ENCODE peak calls at places on chromosomes 12 and 14, in five cellular contexts. N, I, Y, S and X are unnamed samples. For H3K4me1, the result is how much of the 10 kb centered on the place peaks cover.

GRCh38 chr12:51393676-51394545 is 2.7 kb upstream of the GALNT6 start:
- DNase-seq in N (no peak), I (no peak), Y (no peak), S (no peak), X (no peak)

GRCh38 chr12:124722871-124723270 is 140.8 kb downstream of the SCARB1 start:
- DNase-seq in N (no peak), I (no peak), Y (no peak), S (no peak), X (no peak)

GRCh38 chr12:10236720-10237119 is 24.0 kb downstream of the GABARAPL1 start:
- DNase-seq in N (no peak), I (no peak), Y (no peak), S (no peak), X (no peak)

GRCh38 chr12:48036818-48037217 is 32.5 kb upstream of the COL2A1 start:
- DNase-seq in N (no peak), I (no peak), Y (no peak), S (no peak), X (no peak)

GRCh38 chr12:120399531-120399930 is 30.6 kb upstream of the MSI1 start:
- DNase-seq in N (no peak), I (no peak), Y (no peak), S (no peak), X (no peak)

GRCh38 chr14:20177433-20177974 is 13.2 kb upstream of the OR11G2 start:
- DNase-seq in N (no peak), I (no peak), Y (no peak), S (no peak), X (no peak)

GRCh38 chr14:30223385-30223785 is 295.7 kb upstream of the PRKD1 start:
- DNase-seq in N (peak), I (peak), Y (no peak), S (peak), X (peak)

GRCh38 chr14:50397461-50398196 is 948 bp upstream of the CDKL1 start:
- DNase-seq in N (no peak), I (no peak), Y (no peak), S (peak), X (no peak)

GRCh38 chr12:48002773-48003218 is 1.5 kb downstream of the COL2A1 start:
- DNase-seq in N (no peak), I (no peak), Y (peak), S (no peak), X (no peak)

GRCh38 chr12:14399871-14400270 is 34.4 kb downstream of the ATF7IP start:
- DNase-seq in N (no peak), I (no peak), Y (no peak), S (no peak), X (no peak)

GRCh38 chr12:118544569-118544968 is 168.2 kb downstream of the SUDS3 start:
- DNase-seq in N (no peak), I (no peak), Y (no peak), S (no peak), X (no peak)

GRCh38 chr14:53273671-53274072 is 120.5 kb upstream of the DDHD1 start:
- DNase-seq in N (no peak), I (peak), Y (no peak), S (peak), X (no peak)

GRCh38 chr12:80352476-80352875 is 91.6 kb upstream of the PTPRQ start:
- DNase-seq in N (no peak), I (no peak), Y (no peak), S (no peak), X (no peak)

GRCh38 chr12:124626841-124627502 is 59.6 kb upstream of the NCOR2 start:
- DNase-seq in N (no peak), I (peak), Y (no peak), S (peak), X (no peak)

GRCh38 chr12:104702565-104703139 is 245.9 kb downstream of the CHST11 start:
- DNase-seq in N (peak), I (peak), Y (no peak), S (peak), X (peak)

GRCh38 chr14:23321572-23322547 is 603 bp downstream of the PABPN1 start:
- DNase-seq in N (no peak), I (peak), Y (peak), S (peak), X (no peak)

GRCh38 chr14:100581228-100582145 is 5.7 kb downstream of the BEGAIN start:
- DNase-seq in N (no peak), I (peak), Y (no peak), S (no peak), X (no peak)

GRCh38 chr14:101362529-101363260 is 198.6 kb upstream of the DIO3 start:
- DNase-seq in N (no peak), I (no peak), Y (no peak), S (no peak), X (no peak)

GRCh38 chr14:23078692-23079116 is 16.2 kb downstream of the ACIN1 start:
- DNase-seq in N (no peak), I (no peak), Y (no peak), S (peak), X (peak)

GRCh38 chr12:57111046-57111698 is at the start of gene STAT6:
- DNase-seq in N (peak), I (peak), Y (peak), S (peak), X (no peak)

GRCh38 chr14:32939254-32940065 is 781 bp downstream of the NPAS3 start:
- DNase-seq in N (peak), I (peak), Y (peak), S (peak), X (no peak)

GRCh38 chr12:116508145-116509121 is 50.7 kb upstream of the MAP1LC3B2 start:
- DNase-seq in N (no peak), I (peak), Y (peak), S (peak), X (no peak)

GRCh38 chr14:23550131-23550826 is 1.3 kb downstream of the ZFHX2 start:
- DNase-seq in N (no peak), I (no peak), Y (no peak), S (no peak), X (no peak)

GRCh38 chr12:21849878-21850277 is 75.4 kb upstream of the KCNJ8 start:
- DNase-seq in N (no peak), I (no peak), Y (peak), S (no peak), X (no peak)

GRCh38 chr12:90510948-90511347 is 444.0 kb downstream of the CCER1 start:
- DNase-seq in N (no peak), I (no peak), Y (no peak), S (no peak), X (no peak)

GRCh38 chr14:103318750-103319419 is 15.2 kb upstream of the EIF5 start:
- DNase-seq in N (no peak), I (no peak), Y (no peak), S (no peak), X (no peak)

GRCh38 chr12:34289431-34290190 is 267.3 kb downstream of the ALG10 start:
- DNase-seq in N (no peak), I (peak), Y (no peak), S (no peak), X (no peak)

GRCh38 chr12:108423486-108423885 is 84.4 kb upstream of the CMKLR1 start:
- DNase-seq in N (no peak), I (no peak), Y (no peak), S (no peak), X (no peak)

GRCh38 chr12:38850463-38850862 is 54.9 kb downstream of the CPNE8 start:
- DNase-seq in N (no peak), I (no peak), Y (no peak), S (no peak), X (no peak)

GRCh38 chr14:45787167-45787566 is 534.2 kb upstream of the MIS18BP1 start:
- DNase-seq in N (no peak), I (no peak), Y (no peak), S (no peak), X (no peak)

GRCh38 chr12:95216704-95217376 is 427 bp downstream of the FGD6 start:
- DNase-seq in N (no peak), I (no peak), Y (no peak), S (no peak), X (no peak)

GRCh38 chr12:77167801-77168200 is 102.4 kb upstream of the E2F7 start:
- DNase-seq in N (no peak), I (no peak), Y (no peak), S (no peak), X (no peak)

GRCh38 chr12:56086096-56086495 is 6.1 kb downstream of the ERBB3 start:
- DNase-seq in N (peak), I (no peak), Y (no peak), S (no peak), X (no peak)

DNA sequence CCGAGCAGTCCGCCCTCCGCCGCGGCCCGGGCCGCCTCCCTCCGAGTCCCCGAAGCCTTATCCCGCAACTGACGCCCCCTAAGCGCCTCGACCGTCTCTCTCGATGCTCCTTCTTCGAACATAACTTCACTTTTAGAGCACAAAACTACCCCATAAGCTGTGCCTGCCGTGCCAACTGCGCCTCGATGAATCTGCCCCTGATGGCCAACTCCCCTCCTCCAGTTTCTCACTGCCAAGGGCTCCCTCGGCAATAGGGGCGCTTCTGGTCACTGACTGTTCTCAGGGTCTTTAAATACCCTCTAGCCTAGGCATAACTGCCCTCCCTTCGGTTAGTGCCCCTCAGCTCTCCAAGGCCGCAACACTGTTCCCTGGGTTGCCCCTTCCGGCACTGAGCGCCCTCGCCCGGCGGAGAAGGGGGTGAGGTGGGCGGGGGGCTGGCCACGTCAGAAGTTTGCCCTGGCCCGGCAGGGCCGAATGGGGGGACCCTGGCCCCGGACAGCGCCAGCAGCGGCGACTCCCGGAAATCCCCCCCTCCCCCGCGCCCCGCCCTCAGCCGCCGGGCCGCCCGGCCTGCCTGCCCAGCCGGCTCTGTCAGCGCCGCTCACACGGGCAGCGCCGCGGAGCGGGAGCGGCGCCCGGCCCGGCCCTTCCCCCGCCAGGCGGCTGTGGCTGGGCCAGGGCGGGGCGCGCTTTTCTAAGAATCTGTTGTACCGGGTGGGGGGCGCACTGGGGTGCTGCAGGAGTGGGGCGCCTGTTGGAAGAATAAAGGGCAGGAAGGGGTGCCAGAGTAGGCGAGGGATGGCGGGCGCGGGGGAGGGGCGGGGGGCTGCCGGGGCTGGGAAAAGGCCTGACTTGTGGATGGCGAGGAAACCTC is 10.6 kb downstream of the RARG start:
- DNase-seq in N (peak), I (peak), Y (peak), S (peak), X (no peak)
- H3K4me1 ChIP-seq in N (under half), I (half or more), Y (half or more), S (under half), X (under half)

DNA sequence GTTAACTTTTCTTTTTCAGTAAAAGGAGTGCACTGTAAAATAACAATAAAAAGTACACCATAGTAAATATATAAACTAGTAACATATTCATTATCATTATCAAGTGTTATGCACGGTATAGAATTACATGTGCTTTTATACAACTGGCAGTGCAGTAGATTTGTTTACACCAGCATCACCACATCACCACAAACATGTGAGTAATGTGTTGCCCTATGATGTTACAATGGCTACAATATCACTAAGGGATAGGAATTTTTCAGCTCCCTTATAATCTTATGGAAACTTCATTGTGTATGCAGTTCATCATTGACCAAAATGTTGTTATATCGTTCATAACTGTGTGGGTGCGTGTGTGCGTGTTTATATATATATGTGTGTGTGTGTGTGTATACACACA is 23.5 kb upstream of the NEDD1 start:
- DNase-seq in N (no peak), I (no peak), Y (no peak), S (no peak), X (no peak)
- H3K27ac ChIP-seq in N (no peak), I (no peak), Y (no peak), S (no peak), X (no peak)

DNA sequence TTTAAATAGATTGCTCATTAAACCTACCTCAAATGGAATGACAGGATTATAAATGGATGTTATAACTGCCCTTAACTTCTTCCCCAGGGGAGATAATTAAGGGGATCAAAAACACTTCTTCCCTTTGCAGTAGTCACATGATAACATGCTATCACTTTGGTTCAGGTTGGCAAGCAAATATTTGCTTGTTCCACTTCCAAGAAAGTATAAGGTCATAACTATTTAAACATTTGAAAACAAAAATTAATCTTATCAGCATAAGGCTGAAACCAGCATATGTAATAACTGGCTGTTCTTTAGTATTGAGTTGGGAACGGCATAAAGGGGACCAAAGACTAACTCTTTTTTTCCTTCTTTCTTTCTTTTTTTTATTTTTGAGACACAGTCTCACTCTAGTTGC is 2.4 kb upstream of the LYZ start:
- DNase-seq in N (no peak), I (no peak), Y (no peak), S (no peak), X (no peak)
- H3K4me1 ChIP-seq in N (under half), I (under half), Y (under half), S (under half), X (under half)

DNA sequence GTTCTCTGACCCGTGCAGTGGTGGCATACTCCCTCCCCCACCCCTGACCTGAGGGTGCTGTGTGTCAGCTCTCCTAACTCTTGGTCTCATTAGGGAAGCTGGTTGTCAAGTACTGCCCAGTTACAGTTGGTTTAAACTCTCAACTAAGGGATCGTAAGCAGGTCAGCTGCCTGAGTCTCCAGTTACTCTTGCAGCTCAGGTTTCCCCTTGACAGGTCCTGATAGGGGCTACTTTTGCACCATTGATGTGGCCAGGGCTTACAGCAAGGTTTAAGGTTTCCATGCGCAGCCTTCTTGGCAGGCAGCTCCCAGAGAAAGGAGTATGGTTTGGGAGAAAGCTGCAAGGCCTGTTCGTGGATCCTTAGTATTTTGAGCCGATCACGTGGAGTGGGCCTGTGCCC is 74.5 kb downstream of the ETV6 start:
- DNase-seq in N (no peak), I (no peak), Y (peak), S (no peak), X (no peak)
- H3K27ac ChIP-seq in N (peak), I (no peak), Y (peak), S (peak), X (peak)

GRCh38 chr12:6341439-6342139 is at the start of gene TNFRSF1A:
- DNase-seq in N (no peak), I (peak), Y (peak), S (peak), X (no peak)

GRCh38 chr12:6337958-6338406 is 3.9 kb downstream of the TNFRSF1A start:
- DNase-seq in N (no peak), I (no peak), Y (no peak), S (peak), X (no peak)

GRCh38 chr12:6336859-6337744 is 4.8 kb downstream of the TNFRSF1A start:
- DNase-seq in N (no peak), I (no peak), Y (no peak), S (peak), X (no peak)

GRCh38 chr12:6340745-6341438 is 984 bp downstream of the TNFRSF1A start:
- DNase-seq in N (no peak), I (no peak), Y (no peak), S (peak), X (no peak)

GRCh38 chr12:6338955-6339761 is 2.7 kb downstream of the TNFRSF1A start:
- DNase-seq in N (no peak), I (no peak), Y (no peak), S (no peak), X (no peak)
- H3K4me1 ChIP-seq in N (under half), I (half or more), Y (half or more), S (under half), X (half or more)

GRCh38 chr14:105166571-105167302 is 1.8 kb downstream of the JAG2 start:
- DNase-seq in N (no peak), I (no peak), Y (no peak), S (no peak), X (no peak)
- H3K27ac ChIP-seq in N (no peak), I (peak), Y (no peak), S (no peak), X (no peak)

DNA sequence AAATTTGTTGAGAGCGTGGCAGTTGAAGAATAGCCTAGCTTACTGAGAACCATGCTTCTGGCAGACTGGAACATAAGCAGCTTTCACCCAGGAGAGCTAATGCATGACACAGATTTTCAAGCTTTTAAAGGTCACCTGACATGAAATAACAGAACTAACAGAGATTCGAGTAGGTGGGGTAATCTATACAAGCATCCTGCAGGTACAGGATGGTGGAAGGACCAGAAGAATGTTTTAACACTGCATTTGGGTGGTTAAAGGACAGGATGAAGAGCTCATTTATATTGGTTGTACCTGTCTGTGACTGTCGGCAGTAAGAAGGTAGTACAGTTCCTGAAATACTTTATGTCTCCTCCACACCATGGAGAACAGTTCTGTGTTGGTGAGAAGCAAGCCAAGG is 8.9 kb downstream of the PELI2 start:
- DNase-seq in N (no peak), I (no peak), Y (no peak), S (no peak), X (no peak)
- H3K4me1 ChIP-seq in N (under half), I (under half), Y (under half), S (under half), X (under half)

DNA sequence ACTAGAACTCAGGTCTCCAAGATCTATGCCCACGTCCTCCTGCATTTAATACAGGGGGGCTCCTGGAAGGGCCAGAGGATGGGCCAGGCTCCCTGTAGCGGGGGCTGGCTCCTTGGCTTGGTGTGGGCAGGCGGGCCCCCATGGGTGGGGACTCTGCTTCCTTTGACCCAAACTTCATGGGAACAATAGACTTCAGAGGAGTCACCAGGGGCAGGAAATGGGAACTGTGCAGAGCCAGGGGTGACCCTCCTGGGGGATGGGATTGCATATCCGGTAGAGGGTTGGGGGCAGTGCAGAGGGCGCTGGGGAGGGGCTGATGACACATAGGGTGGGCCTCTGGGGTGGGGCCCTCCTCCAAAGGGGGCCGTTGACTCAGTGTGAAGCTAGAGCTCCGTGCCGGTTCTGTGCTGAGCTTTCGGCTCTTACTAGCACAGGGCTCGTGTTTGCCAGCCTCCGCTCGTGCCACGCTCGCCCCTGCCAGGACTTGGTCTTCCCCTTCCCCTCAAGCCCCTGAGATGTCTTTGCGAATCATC is 4.6 kb downstream of the TEAD4 start:
- DNase-seq in N (no peak), I (peak), Y (no peak), S (peak), X (no peak)
- H3K27ac ChIP-seq in N (no peak), I (peak), Y (no peak), S (peak), X (no peak)

GRCh38 chr12:92543359-92543758 is 159.4 kb upstream of the PLEKHG7 start:
- DNase-seq in N (no peak), I (no peak), Y (peak), S (no peak), X (no peak)

GRCh38 chr12:92541024-92541423 is 161.8 kb upstream of the PLEKHG7 start:
- DNase-seq in N (no peak), I (no peak), Y (no peak), S (no peak), X (no peak)

GRCh38 chr12:92546259-92546825 is 156.4 kb upstream of the PLEKHG7 start:
- DNase-seq in N (no peak), I (no peak), Y (no peak), S (no peak), X (no peak)

GRCh38 chr12:92544321-92544720 is 158.5 kb upstream of the PLEKHG7 start:
- DNase-seq in N (no peak), I (no peak), Y (no peak), S (no peak), X (no peak)

DNA sequence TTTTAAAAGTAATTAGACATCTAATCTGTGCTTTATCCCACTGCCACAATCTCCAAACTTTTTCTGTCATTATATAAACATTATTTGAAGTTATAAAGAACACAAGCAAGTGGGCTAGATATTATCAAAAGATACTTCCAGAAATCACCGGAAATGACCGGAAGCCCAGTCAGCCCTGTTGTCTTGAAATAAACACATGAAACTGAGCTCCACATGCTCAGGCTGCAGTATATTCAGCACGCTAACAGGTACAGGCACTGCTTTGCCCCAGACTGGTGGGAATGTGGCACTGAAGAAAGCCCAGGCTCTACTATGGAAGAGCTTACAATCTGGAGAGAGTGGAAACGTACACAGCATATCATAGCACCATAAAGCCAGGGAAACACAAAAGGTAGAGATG is 158.9 kb upstream of the PLEKHG7 start:
- DNase-seq in N (no peak), I (no peak), Y (peak), S (no peak), X (no peak)
- H3K4me1 ChIP-seq in N (under half), I (under half), Y (under half), S (under half), X (under half)

GRCh38 chr14:77006127-77006526 is 22.4 kb downstream of the IRF2BPL start:
- DNase-seq in N (no peak), I (no peak), Y (no peak), S (no peak), X (no peak)
- H3K27ac ChIP-seq in N (peak), I (no peak), Y (no peak), S (peak), X (peak)